ENCODE peak calls at places on chromosomes 13 and 19, in ten cellular contexts. S is A549, W is Peyer's patch, Q is breast epithelium, I is heart left ventricle, M is stomach, H is IMR-90, P is adrenal gland, L is testis, A is spleen. U is an unnamed sample.

GRCh38 chr19:33143897-33144405 is 12.0 kb downstream of the WDR88 start:
- DNase-seq in S (peak), W (peak), Q (peak), I (peak), M (peak), H (peak), P (peak), L (peak), A (peak), U (peak)

GRCh38 chr13:110334256-110334655 is 27.2 kb downstream of the COL4A2 start:
- DNase-seq in S (no peak), W (peak), Q (no peak), I (no peak), M (no peak), H (peak), P (no peak), L (no peak), A (no peak), U (no peak)

GRCh38 chr13:52405767-52406494 is at the start of gene THSD1:
- DNase-seq in S (peak), W (peak), Q (peak), I (peak), M (peak), H (peak), P (peak), L (no peak), A (peak), U (peak)

GRCh38 chr13:89750371-89750770 is 1597.1 kb upstream of the MIR17HG start:
- DNase-seq in S (no peak), W (no peak), Q (no peak), I (no peak), M (no peak), H (no peak), P (no peak), L (no peak), A (no peak), U (no peak)

GRCh38 chr13:110185696-110186095 is 121.3 kb downstream of the COL4A1 start:
- DNase-seq in S (no peak), W (no peak), Q (no peak), I (no peak), M (no peak), H (peak), P (no peak), L (no peak), A (no peak), U (no peak)

GRCh38 chr13:102972191-102972590 is 94.0 kb downstream of the SLC10A2 start:
- DNase-seq in S (no peak), W (no peak), Q (no peak), I (no peak), M (no peak), H (no peak), P (no peak), L (no peak), A (no peak), U (no peak)

GRCh38 chr13:20461481-20461859 is 64.2 kb downstream of the CRYL1 start:
- DNase-seq in S (no peak), W (no peak), Q (no peak), I (peak), M (no peak), H (peak), P (no peak), L (no peak), A (no peak), U (no peak)

GRCh38 chr13:87094646-87095045 is 576.5 kb upstream of the SLITRK5 start:
- DNase-seq in S (no peak), W (no peak), Q (no peak), I (no peak), M (no peak), H (no peak), P (no peak), L (no peak), A (no peak), U (no peak)

GRCh38 chr19:16001481-16002312 is 52.9 kb downstream of the OR10H4 start:
- DNase-seq in S (no peak), W (no peak), Q (no peak), I (no peak), M (no peak), H (peak), P (no peak), L (no peak), A (no peak), U (no peak)

GRCh38 chr13:113645329-113645728 is 12.7 kb downstream of the ATP4B start:
- DNase-seq in S (no peak), W (peak), Q (no peak), I (no peak), M (no peak), H (no peak), P (no peak), L (no peak), A (no peak), U (no peak)

GRCh38 chr19:48441360-48442050 is 4.3 kb upstream of the GRWD1 start:
- DNase-seq in S (no peak), W (no peak), Q (no peak), I (no peak), M (no peak), H (no peak), P (no peak), L (no peak), A (no peak), U (no peak)

GRCh38 chr13:29046588-29046987 is 226.4 kb downstream of the MTUS2 start:
- DNase-seq in S (no peak), W (no peak), Q (no peak), I (no peak), M (no peak), H (no peak), P (no peak), L (no peak), A (no peak), U (no peak)

GRCh38 chr13:96762876-96763275 is 231.4 kb downstream of the OXGR1 start:
- DNase-seq in S (no peak), W (no peak), Q (no peak), I (no peak), M (no peak), H (no peak), P (no peak), L (no peak), A (no peak), U (no peak)

GRCh38 chr13:113245858-113246791 is 36.7 kb downstream of the CUL4A start:
- DNase-seq in S (peak), W (no peak), Q (no peak), I (no peak), M (no peak), H (peak), P (no peak), L (no peak), A (no peak), U (no peak)

GRCh38 chr13:27789495-27790303 is 2.6 kb upstream of the GSX1 start:
- DNase-seq in S (no peak), W (no peak), Q (no peak), I (no peak), M (no peak), H (no peak), P (no peak), L (no peak), A (no peak), U (no peak)

GRCh38 chr13:111048387-111048786 is 66.7 kb upstream of the ARHGEF7 start:
- DNase-seq in S (no peak), W (no peak), Q (no peak), I (no peak), M (no peak), H (no peak), P (no peak), L (no peak), A (no peak), U (no peak)

GRCh38 chr19:10692673-10693264 is 8.5 kb upstream of the QTRT1 start:
- DNase-seq in S (no peak), W (no peak), Q (no peak), I (no peak), M (no peak), H (no peak), P (no peak), L (no peak), A (no peak), U (no peak)

GRCh38 chr19:49862411-49863253 is 4.7 kb downstream of the PNKP start:
- DNase-seq in S (no peak), W (no peak), Q (no peak), I (no peak), M (no peak), H (no peak), P (peak), L (peak), A (peak), U (no peak)

GRCh38 chr19:27972291-27973040 is 1240.5 kb downstream of the UQCRFS1 start:
- DNase-seq in S (no peak), W (no peak), Q (no peak), I (no peak), M (no peak), H (no peak), P (no peak), L (no peak), A (no peak), U (no peak)

GRCh38 chr13:45341799-45342584 is 1.0 kb upstream of the TPT1 start:
- DNase-seq in S (no peak), W (peak), Q (peak), I (peak), M (peak), H (no peak), P (peak), L (peak), A (no peak), U (no peak)

GRCh38 chr13:73952683-73953082 is 181.5 kb downstream of the KLF12 start:
- DNase-seq in S (no peak), W (no peak), Q (no peak), I (no peak), M (no peak), H (peak), P (no peak), L (no peak), A (no peak), U (no peak)

GRCh38 chr19:48913114-48913513 is 13.0 kb downstream of the NUCB1 start:
- DNase-seq in S (no peak), W (no peak), Q (no peak), I (no peak), M (no peak), H (no peak), P (no peak), L (no peak), A (no peak), U (no peak)

GRCh38 chr13:89755729-89756492 is 1591.6 kb upstream of the MIR17HG start:
- DNase-seq in S (no peak), W (no peak), Q (no peak), I (no peak), M (no peak), H (no peak), P (no peak), L (no peak), A (no peak), U (no peak)

GRCh38 chr13:94703721-94704314 is 8.5 kb downstream of the SOX21 start:
- DNase-seq in S (no peak), W (no peak), Q (no peak), I (no peak), M (no peak), H (no peak), P (no peak), L (no peak), A (no peak), U (no peak)

GRCh38 chr19:54616057-54616456 is 14.2 kb upstream of the LILRB1 start:
- DNase-seq in S (no peak), W (no peak), Q (no peak), I (no peak), M (no peak), H (no peak), P (no peak), L (no peak), A (no peak), U (no peak)

GRCh38 chr19:18961767-18962423 is 20.9 kb upstream of the HOMER3 start:
- DNase-seq in S (no peak), W (no peak), Q (no peak), I (no peak), M (no peak), H (no peak), P (no peak), L (no peak), A (no peak), U (no peak)

GRCh38 chr13:47459512-47459911 is 541.6 kb downstream of the SUCLA2 start:
- DNase-seq in S (no peak), W (no peak), Q (no peak), I (no peak), M (no peak), H (peak), P (no peak), L (peak), A (no peak), U (no peak)

GRCh38 chr19:14505488-14506239 is 9.7 kb upstream of the GIPC1 start:
- DNase-seq in S (peak), W (peak), Q (peak), I (no peak), M (peak), H (peak), P (peak), L (no peak), A (peak), U (peak)

GRCh38 chr13:90416519-90416918 is 931.0 kb upstream of the MIR17HG start:
- DNase-seq in S (no peak), W (no peak), Q (peak), I (no peak), M (no peak), H (peak), P (no peak), L (peak), A (no peak), U (no peak)

GRCh38 chr19:39705578-39706188 is 1.4 kb downstream of the LGALS14 start:
- DNase-seq in S (no peak), W (no peak), Q (no peak), I (no peak), M (no peak), H (no peak), P (no peak), L (no peak), A (no peak), U (no peak)

GRCh38 chr19:55075366-55075998 is at the start of gene EPS8L1:
- DNase-seq in S (no peak), W (peak), Q (peak), I (no peak), M (peak), H (no peak), P (no peak), L (no peak), A (no peak), U (no peak)

GRCh38 chr19:49301165-49301865 is 23.7 kb downstream of the SLC6A16 start:
- DNase-seq in S (peak), W (peak), Q (peak), I (peak), M (peak), H (peak), P (peak), L (peak), A (peak), U (peak)

GRCh38 chr19:20453424-20453938 is 112.1 kb downstream of the ZNF737 start:
- DNase-seq in S (no peak), W (no peak), Q (no peak), I (no peak), M (no peak), H (no peak), P (no peak), L (no peak), A (no peak), U (no peak)

GRCh38 chr13:114311908-114312307 is 2.4 kb upstream of the CHAMP1 start:
- DNase-seq in S (no peak), W (no peak), Q (no peak), I (no peak), M (no peak), H (no peak), P (no peak), L (no peak), A (no peak), U (no peak)

GRCh38 chr19:49421039-49421877 is 2.0 kb downstream of the PTH2 start:
- DNase-seq in S (no peak), W (peak), Q (peak), I (peak), M (peak), H (peak), P (peak), L (peak), A (no peak), U (peak)

GRCh38 chr13:101127741-101128353 is 288.5 kb downstream of the NALCN start:
- DNase-seq in S (peak), W (no peak), Q (no peak), I (no peak), M (no peak), H (peak), P (peak), L (peak), A (no peak), U (no peak)

GRCh38 chr19:53659292-53659691 is 27.5 kb downstream of the DPRX start:
- DNase-seq in S (peak), W (no peak), Q (peak), I (peak), M (no peak), H (no peak), P (no peak), L (peak), A (no peak), U (no peak)

GRCh38 chr13:36998624-36999041 is 507 bp downstream of the ALG5 start:
- DNase-seq in S (no peak), W (peak), Q (no peak), I (peak), M (no peak), H (no peak), P (peak), L (peak), A (peak), U (peak)

DNA sequence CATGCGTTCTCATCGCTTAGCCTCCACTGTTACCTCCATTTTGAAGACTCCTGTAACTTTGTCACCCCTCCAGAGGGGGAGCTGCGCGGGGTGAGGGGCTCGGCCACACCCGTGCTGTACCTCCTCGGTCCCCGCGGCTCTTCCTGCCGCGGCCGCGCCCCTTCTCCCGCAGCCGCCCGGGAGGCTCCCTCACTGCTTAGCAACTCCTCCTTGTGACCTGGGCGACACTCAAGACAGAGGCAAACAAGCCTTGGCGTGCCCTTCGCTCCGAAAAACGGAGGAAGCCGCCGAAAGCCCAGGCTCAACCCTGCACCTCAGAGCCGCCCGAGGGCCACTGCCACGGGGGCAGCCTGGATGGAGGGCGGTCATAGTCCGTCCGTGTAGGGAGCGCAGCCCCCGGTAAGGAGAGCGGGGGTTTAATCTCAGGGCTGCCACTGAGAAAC is 494.3 kb downstream of the FOXO1 start:
- DNase-seq in S (no peak), W (no peak), Q (peak), I (no peak), M (no peak), H (no peak), P (no peak), L (no peak), A (no peak), U (no peak)
- TF ChIP-seq POLR2A in S (no peak), W (no peak), Q (no peak), I (no peak), M (no peak), H (no peak), P (no peak), L (no peak), A (no peak), U (no peak)

GRCh38 chr19:17511724-17512573 is 500 bp downstream of the PGLS start:
- DNase-seq in S (peak), W (peak), Q (peak), I (peak), M (peak), H (peak), P (peak), L (peak), A (peak), U (peak)
- TF ChIP-seq POLR2A in S (peak), W (peak), Q (no peak), I (no peak), M (no peak), H (no peak), P (no peak), L (no peak), A (peak), U (no peak)

GRCh38 chr19:2171349-2172145 is 7.8 kb downstream of the DOT1L start:
- DNase-seq in S (no peak), W (peak), Q (no peak), I (peak), M (peak), H (peak), P (no peak), L (peak), A (peak), U (peak)
- TF ChIP-seq POLR2A in S (no peak), W (no peak), Q (no peak), I (no peak), M (no peak), H (no peak), P (no peak), L (no peak), A (no peak), U (peak)

DNA sequence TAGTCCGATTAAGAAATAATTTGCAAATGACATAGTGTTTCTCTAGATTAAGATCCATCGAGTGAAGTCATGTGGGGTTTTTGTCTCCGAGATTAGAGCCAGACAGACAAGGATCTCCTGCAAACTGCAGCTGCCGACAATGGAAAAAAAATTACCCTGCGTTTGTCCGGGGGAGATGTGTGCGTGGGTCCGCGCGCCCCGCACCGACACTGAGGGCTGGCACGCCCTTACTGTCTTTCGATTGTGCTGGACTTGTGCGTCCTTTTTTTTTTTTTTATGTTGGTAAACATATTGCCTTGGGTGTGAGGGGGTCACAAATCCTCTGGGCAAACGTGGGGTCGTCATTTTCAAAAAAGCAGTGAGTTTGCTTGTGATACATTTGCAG is 11.9 kb upstream of the SOX1 start:
- DNase-seq in S (no peak), W (no peak), Q (no peak), I (no peak), M (no peak), H (no peak), P (no peak), L (no peak), A (peak), U (no peak)
- TF ChIP-seq POLR2A in S (no peak), W (no peak), Q (no peak), I (no peak), M (no peak), H (no peak), P (no peak), L (no peak), A (no peak), U (no peak)

DNA sequence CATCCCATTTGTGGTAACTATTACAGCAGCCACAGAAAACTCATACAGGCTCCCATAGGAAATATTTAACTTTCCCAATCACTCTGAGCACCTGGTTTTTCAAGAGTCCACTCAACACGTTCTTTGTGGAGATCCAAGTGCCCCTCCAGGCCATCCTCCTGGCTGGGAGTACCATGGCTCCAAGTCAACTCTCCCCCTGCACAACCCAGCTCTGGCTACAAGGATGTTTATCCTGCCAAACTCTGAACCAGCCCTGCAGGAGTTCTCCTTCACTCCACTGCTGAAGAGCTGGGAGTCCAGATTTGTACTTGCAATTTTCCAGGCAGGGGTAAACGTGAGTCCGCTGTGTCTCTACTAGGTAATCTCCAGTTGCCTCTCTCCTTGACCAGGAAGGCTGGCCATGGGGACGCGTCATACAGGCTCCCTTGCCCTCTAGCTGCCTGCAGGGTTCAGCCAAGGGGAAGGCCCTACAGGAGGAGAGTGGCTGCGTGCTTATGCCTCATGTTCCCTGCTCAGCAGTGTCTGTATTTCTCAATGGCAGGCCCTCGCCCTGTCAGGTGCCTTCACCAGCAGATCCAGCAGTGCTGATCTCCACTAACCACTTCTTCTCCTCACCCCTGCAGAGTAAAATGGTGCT is 29.9 kb upstream of the ARGLU1 start:
- DNase-seq in S (no peak), W (no peak), Q (no peak), I (no peak), M (no peak), H (no peak), P (no peak), L (no peak), A (no peak), U (no peak)
- TF ChIP-seq POLR2A in S (no peak), W (no peak), Q (no peak), I (no peak), M (no peak), H (no peak), P (no peak), L (no peak), A (no peak), U (no peak)

DNA sequence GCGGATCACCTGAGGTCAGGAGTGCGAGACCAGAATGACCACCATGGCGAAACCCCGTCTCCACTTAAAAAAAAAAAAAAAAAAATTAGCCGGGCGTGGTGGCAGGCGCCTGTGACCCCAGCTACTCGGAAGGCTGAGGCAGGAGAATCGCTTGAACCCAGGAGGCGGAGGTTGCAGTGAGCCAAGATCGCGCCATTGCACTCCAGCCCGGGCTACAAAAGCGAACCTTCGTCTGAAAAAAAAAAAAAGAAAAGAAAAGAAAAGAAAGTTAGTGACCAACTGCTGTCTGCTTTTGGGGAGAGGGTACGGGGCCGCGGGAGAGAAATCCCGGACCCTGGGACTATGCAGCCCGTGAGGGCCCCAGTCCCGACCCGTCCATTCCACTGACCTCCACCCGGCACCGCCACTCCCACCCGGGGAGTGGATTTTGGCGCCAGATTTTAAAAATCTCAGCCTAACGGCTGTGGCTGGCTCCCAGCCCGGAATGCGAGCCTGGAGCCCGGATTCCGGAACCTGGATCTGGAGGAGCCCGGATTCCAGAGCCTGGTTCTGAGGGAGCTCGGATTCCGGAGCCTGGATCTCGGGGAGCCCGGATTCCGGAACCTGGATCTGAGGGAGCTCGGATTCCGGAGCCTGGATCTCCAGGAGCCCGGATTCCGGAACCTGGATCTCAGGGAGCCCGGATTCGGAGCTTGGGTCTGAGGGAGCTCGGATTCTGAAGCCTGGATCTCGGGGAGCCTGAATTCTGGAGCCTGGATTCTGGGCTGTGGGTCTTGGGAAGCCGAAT is 6.1 kb upstream of the LMNB2 start:
- DNase-seq in S (peak), W (peak), Q (peak), I (peak), M (peak), H (peak), P (peak), L (peak), A (peak), U (no peak)
- TF ChIP-seq POLR2A in S (no peak), W (peak), Q (no peak), I (no peak), M (no peak), H (no peak), P (peak), L (no peak), A (no peak), U (no peak)

U was measured in GM12892.